ENCODE peak calls at places on chromosomes 6 and 20, in four cellular contexts. L, V, B and K are unnamed samples.

GRCh38 chr6:53065266-53066058 is at the start of gene FBXO9:
- DNase-seq in B (no peak), L (peak), V (no peak), K (peak)

GRCh38 chr6:37712508-37712907 is 14.8 kb upstream of the MDGA1 start:
- DNase-seq in B (no peak), L (no peak), V (no peak), K (no peak)

GRCh38 chr6:30782425-30783014 is 38.2 kb upstream of the IER3 start:
- DNase-seq in V (no peak), L (no peak), B (peak), K (no peak)

GRCh38 chr20:2942439-2942838 is 69.2 kb downstream of the PTPRA start:
- DNase-seq in V (no peak), L (no peak), B (no peak), K (no peak)

GRCh38 chr6:64547594-64548268 is 912.1 kb downstream of the PHF3 start:
- DNase-seq in L (no peak), B (no peak), V (no peak), K (no peak)

GRCh38 chr6:41750374-41750773 is 3.2 kb upstream of the PGC start:
- DNase-seq in B (no peak), V (no peak), L (no peak), K (no peak)

GRCh38 chr20:2303693-2304092 is 7.9 kb downstream of the TGM3 start:
- DNase-seq in B (no peak), V (no peak), L (no peak), K (no peak)

GRCh38 chr6:99119109-99120031 is 171.6 kb upstream of the FBXL4 start:
- DNase-seq in V (no peak), L (peak), B (peak), K (no peak)

GRCh38 chr6:144378437-144378836 is 93.3 kb downstream of the UTRN start:
- DNase-seq in B (no peak), L (no peak), V (no peak), K (no peak)

GRCh38 chr6:44304282-44305199 is 8.6 kb downstream of the AARS2 start:
- DNase-seq in V (no peak), B (peak), L (peak), K (peak)

GRCh38 chr20:2751868-2752630 is 48.4 kb downstream of the CPXM1 start:
- DNase-seq in V (no peak), B (no peak), L (peak), K (no peak)

GRCh38 chr6:72760130-72760793 is 138.4 kb downstream of the KCNQ5 start:
- DNase-seq in B (no peak), V (no peak), L (no peak), K (no peak)

GRCh38 chr6:72757048-72757447 is 135.2 kb downstream of the KCNQ5 start:
- DNase-seq in L (no peak), V (no peak), B (no peak), K (no peak)

GRCh38 chr6:72761767-72762166 is 139.9 kb downstream of the KCNQ5 start:
- DNase-seq in V (no peak), B (no peak), L (no peak), K (no peak)

GRCh38 chr6:72757926-72758325 is 136.1 kb downstream of the KCNQ5 start:
- DNase-seq in L (no peak), V (no peak), B (no peak), K (no peak)

GRCh38 chr6:72758901-72759300 is 137.0 kb downstream of the KCNQ5 start:
- DNase-seq in B (no peak), V (no peak), L (no peak), K (no peak)
- TF ChIP-seq EGR1 in B (no peak), V (no peak), L (no peak), K (no peak)

GRCh38 chr20:16806061-16806460 is 57.9 kb downstream of the OTOR start:
- DNase-seq in B (no peak), L (no peak), V (no peak), K (no peak)

GRCh38 chr20:16802652-16802935 is 54.4 kb downstream of the OTOR start:
- DNase-seq in L (no peak), V (no peak), B (no peak), K (no peak)

GRCh38 chr20:16804793-16805187 is 56.6 kb downstream of the OTOR start:
- DNase-seq in B (no peak), L (no peak), V (no peak), K (no peak)

GRCh38 chr20:16803965-16804792 is 56.0 kb downstream of the OTOR start:
- DNase-seq in B (peak), V (no peak), L (peak), K (peak)

GRCh38 chr20:16801919-16802651 is 53.9 kb downstream of the OTOR start:
- DNase-seq in L (peak), V (peak), B (peak), K (peak)
- TF ChIP-seq EGR1 in L (no peak), V (no peak), B (no peak), K (no peak)

DNA sequence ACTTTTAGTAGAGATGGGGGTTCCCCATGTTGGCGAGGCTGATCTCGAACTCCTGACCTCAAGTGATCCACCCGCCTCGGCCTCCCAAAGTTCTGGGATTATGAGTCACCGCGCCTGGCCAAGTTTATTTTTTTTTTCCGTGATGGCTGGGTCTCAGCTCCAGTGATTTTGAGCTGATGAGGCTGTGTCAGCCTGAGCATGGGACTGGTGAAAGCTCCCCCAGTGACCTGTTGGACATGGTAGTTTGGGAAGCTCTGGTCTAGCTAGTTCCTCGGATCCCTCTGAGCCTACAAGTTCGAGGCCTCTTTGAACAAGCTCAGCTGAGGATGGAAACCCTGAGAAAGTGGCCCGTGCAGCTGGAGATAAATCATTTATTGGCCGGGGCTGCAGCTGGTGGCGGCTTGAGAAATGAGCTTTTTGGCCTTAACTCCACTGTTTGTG is 126.8 kb downstream of the SNX5 start:
- DNase-seq in B (no peak), L (no peak), V (no peak), K (no peak)
- TF ChIP-seq EGR1 in B (no peak), L (no peak), V (no peak), K (no peak)

GRCh38 chr20:37989601-37990001 is 43.7 kb downstream of the TTI1 start:
- DNase-seq in V (no peak), B (no peak), L (no peak), K (no peak)

GRCh38 chr20:37992802-37993538 is 40.3 kb downstream of the TTI1 start:
- DNase-seq in B (no peak), V (no peak), L (peak), K (no peak)

GRCh38 chr20:37988555-37988954 is 44.7 kb downstream of the TTI1 start:
- DNase-seq in B (no peak), V (no peak), L (no peak), K (no peak)

GRCh38 chr20:37991506-37992302 is 41.6 kb downstream of the TTI1 start:
- DNase-seq in V (no peak), L (no peak), B (no peak), K (no peak)

DNA sequence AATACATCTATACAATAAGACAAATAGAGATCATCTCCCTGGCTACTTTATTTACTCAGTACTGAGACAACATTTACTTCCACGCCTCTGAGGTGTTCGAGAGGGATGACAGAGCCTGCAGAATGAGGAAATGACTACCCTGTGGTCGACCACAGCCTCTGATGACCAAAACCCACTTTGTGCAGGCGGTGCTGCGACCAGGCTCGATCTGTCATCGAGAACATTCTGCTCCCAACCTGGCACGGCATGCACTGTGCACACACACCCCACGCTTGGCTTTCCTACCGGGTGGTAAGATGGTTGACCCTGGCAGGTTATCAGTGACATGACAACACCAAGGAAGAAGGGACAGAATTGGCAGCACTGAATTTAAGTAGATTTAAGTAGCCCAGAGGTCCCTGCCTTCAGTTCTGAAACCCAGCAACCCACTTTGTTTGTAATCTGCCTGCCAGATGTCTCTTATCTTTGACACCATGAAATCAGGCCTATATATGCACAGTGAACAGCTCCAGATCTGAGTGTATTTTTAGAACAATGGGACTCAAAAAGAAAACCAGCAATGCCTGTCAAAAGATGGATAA is 42.6 kb downstream of the TTI1 start:
- DNase-seq in B (no peak), V (peak), L (no peak), K (no peak)
- TF ChIP-seq EGR1 in B (no peak), V (no peak), L (no peak), K (no peak)

GRCh38 chr6:73857341-73857890 is 161.4 kb downstream of the CD109 start:
- DNase-seq in B (no peak), L (no peak), V (no peak), K (no peak)

GRCh38 chr6:73860303-73860702 is 164.3 kb downstream of the CD109 start:
- DNase-seq in V (no peak), L (no peak), B (no peak), K (no peak)

GRCh38 chr6:73858376-73858775 is 162.4 kb downstream of the CD109 start:
- DNase-seq in V (no peak), L (no peak), B (no peak), K (no peak)

DNA sequence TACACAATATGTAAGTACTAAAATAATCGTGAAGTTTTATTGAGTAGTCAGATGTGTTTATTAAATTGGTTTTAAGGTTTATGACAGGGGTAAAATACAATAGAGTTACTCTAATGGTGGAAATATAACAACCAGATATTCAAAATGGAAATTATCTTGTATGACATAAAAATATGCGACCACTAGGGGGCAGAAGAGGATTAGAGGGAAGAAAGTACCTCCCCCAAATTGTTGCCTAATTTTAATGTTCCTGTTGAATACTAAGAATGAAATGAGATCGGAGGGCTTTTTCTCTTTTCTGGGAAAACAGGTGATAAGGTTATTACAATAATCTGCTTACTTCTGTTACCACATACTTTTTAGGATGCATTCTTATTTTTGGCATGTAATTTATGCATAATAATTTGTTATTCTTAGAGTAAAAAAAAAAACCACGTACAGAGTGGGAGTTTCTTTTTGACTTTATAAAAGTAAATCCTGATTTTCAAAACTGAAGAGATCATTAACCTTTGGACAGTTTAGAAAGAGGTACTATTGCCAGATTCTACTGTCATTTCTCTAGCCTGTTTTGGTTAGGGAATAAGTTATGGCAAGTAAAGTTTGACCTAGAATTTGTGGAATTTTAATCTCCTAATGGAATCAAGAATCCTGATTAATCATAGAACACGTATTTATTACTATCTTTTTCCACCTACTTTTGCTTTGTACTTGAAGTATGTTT is 159.2 kb downstream of the CD109 start:
- DNase-seq in V (no peak), B (peak), L (peak), K (no peak)
- TF ChIP-seq EGR1 in V (no peak), B (no peak), L (no peak), K (no peak)

GRCh38 chr6:166055801-166056200 is 111.8 kb downstream of the TBXT start:
- DNase-seq in L (no peak), B (no peak), V (no peak), K (no peak)

GRCh38 chr6:166052837-166053236 is 114.8 kb downstream of the TBXT start:
- DNase-seq in L (no peak), B (no peak), V (no peak), K (no peak)

GRCh38 chr6:166056637-166057036 is 111.0 kb downstream of the TBXT start:
- DNase-seq in B (no peak), L (no peak), V (no peak), K (no peak)

GRCh38 chr6:166058064-166058739 is 109.4 kb downstream of the TBXT start:
- DNase-seq in L (no peak), B (no peak), V (no peak), K (no peak)
- TF ChIP-seq EGR1 in L (no peak), B (no peak), V (no peak), K (no peak)

DNA sequence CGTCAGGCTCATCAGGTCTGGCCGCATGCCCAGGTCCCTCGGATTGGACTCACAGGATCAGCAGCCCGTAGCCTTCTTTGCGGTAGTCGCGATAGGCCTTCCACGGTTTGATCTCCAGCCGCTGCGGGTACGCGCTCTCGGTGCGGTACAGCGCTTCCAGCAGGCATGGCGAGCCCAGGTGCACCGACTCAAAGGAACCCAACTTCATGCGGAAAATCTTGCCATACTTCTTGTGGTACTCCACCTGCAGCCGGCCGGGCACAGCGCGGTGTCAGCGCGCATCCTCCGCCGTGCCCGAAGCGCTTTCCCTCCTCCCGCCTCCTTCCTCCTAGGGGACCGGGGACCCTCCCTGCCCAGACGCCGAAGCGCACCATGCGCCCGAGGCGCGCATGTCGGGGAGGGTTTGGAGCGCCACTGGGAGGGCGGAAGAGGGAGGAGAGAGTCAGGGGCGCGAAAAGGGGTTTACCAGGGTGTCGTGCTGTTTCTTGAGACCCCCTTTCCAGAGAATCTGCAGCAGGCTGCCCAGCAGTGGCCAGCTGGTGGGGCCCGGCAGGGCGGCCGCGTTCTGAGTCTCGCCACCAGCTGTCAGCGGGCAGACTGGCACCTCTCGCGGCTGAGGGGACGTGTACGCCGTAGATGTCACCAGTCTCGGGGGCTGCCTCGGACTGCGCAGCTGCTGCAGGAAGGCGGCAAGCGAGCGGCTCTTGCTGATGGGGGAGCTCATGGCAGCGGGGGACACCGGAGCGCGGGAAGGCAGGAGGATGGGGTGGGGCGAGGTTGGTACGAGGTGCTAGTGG is 732 bp downstream of the CYP24A1 start:
- DNase-seq in V (no peak), B (no peak), L (no peak), K (peak)
- TF ChIP-seq EGR1 in V (no peak), B (no peak), L (no peak), K (no peak)

GRCh38 chr6:108423982-108424695 is 129.3 kb downstream of the AFG1L start:
- DNase-seq in L (no peak), V (no peak), B (no peak), K (no peak)
- TF ChIP-seq EGR1 in L (no peak), V (no peak), B (no peak), K (no peak)

DNA sequence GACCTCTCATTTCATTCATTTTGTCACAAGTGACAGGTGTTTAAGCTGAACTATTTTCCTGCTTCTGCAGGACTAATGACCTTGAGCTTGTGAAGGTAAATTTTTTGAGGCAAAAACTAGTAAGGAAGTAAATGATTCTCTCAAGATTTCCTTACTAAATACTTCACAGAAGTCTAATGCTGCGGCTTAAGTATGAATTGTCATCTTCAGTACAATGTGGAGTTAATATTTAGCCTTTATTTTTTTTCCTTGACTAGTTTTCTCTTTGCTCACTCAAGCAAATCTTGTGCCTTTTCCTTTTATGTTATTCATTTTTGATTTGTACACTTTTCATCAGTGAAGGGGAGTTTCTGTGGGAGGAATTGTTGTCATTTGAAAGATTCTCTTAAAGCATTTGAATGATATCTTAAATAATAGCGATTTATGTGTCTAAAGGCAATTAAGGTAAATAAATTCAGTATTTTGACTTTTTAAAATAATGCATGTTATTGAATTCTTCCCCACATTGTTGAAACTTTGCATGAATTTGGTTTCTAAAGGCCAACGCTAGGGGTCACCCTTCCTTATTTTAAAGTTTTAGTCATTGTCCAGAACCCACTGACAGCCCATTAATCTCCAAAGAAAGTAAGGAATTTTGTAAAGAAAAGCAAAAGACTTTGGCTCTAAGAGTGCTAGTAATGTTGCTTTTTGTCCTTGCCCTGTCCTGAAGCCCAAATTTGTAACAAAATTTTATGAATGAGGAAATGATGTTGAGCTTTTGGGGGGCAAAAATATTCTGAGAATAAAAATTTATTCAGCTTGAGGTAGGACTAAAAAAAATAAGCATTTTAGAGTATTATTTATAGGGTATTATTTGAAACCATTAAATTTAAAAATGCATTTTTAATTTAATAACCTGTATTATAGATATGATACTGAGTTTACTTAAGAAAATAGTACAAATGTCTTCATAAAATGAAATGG is 157.4 kb upstream of the LAMA2 start:
- DNase-seq in V (no peak), L (peak), B (peak), K (no peak)
- TF ChIP-seq EGR1 in V (no peak), L (no peak), B (no peak), K (no peak)

GRCh38 chr6:16803294-16804006 is 42.2 kb upstream of the ATXN1 start:
- DNase-seq in L (no peak), B (no peak), V (no peak), K (peak)
- TF ChIP-seq EGR1 in L (no peak), B (no peak), V (no peak), K (no peak)